ENCODE peak calls at places on chromosomes 1 and 21, in seven cellular contexts. Q is adrenal gland; M is spleen; X is sigmoid colon; Y is psoas muscle; T is CD4-positive, CD25-positive, alpha-beta regulatory T cell; A is cardiac muscle cell. K is an unnamed sample.

GRCh38 chr1:202144510-202145324 is at the start of gene ARL8A:
- DNase-seq in Q (peak), M (peak), X (peak), Y (peak), T (peak), A (peak), K (peak)

GRCh38 chr1:203128691-203129500 is 1.4 kb downstream of the ADORA1 start:
- DNase-seq in Q (no peak), M (no peak), X (no peak), Y (no peak), T (no peak), A (no peak), K (peak)

GRCh38 chr21:39377444-39378050 is 28.7 kb upstream of the HMGN1 start:
- DNase-seq in Q (no peak), M (no peak), X (no peak), Y (no peak), T (no peak), A (peak), K (no peak)

GRCh38 chr1:100995196-100995983 is 30.2 kb downstream of the DPH5 start:
- DNase-seq in Q (no peak), M (no peak), X (no peak), Y (no peak), T (no peak), A (no peak), K (no peak)

GRCh38 chr1:157844084-157844830 is 2.6 kb upstream of the CD5L start:
- DNase-seq in Q (no peak), M (no peak), X (no peak), Y (no peak), T (no peak), A (no peak), K (peak)

GRCh38 chr21:35179990-35180557 is 131.0 kb upstream of the RUNX1 start:
- DNase-seq in Q (no peak), M (no peak), X (no peak), Y (no peak), T (no peak), A (peak), K (no peak)

GRCh38 chr1:55038974-55039341 is 390 bp upstream of the PCSK9 start:
- DNase-seq in Q (no peak), M (no peak), X (no peak), Y (no peak), T (no peak), A (no peak), K (no peak)

GRCh38 chr1:233460692-233461091 is 133.2 kb downstream of the MAP3K21 start:
- DNase-seq in Q (no peak), M (no peak), X (no peak), Y (no peak), T (no peak), A (no peak), K (no peak)

GRCh38 chr1:53409695-53410094 is 49.5 kb upstream of the DMRTB1 start:
- DNase-seq in Q (no peak), M (no peak), X (peak), Y (no peak), T (no peak), A (no peak), K (no peak)

GRCh38 chr21:27275294-27275927 is 308.5 kb upstream of the ADAMTS5 start:
- DNase-seq in Q (no peak), M (no peak), X (no peak), Y (no peak), T (no peak), A (peak), K (no peak)

GRCh38 chr1:240854367-240854766 is 242.4 kb upstream of the GREM2 start:
- DNase-seq in Q (no peak), M (no peak), X (no peak), Y (no peak), T (no peak), A (peak), K (no peak)

GRCh38 chr1:52424238-52424637 is 19.8 kb downstream of the PRPF38A start:
- DNase-seq in Q (no peak), M (no peak), X (no peak), Y (no peak), T (peak), A (peak), K (no peak)

GRCh38 chr1:151005729-151006330 is 872 bp downstream of the MINDY1 start:
- DNase-seq in Q (no peak), M (no peak), X (no peak), Y (no peak), T (no peak), A (no peak), K (no peak)

GRCh38 chr1:71228727-71229371 is 148.0 kb upstream of the ZRANB2 start:
- DNase-seq in Q (no peak), M (no peak), X (no peak), Y (no peak), T (no peak), A (no peak), K (no peak)

GRCh38 chr1:10694274-10694632 is 102.2 kb downstream of the CASZ1 start:
- DNase-seq in Q (no peak), M (no peak), X (no peak), Y (no peak), T (peak), A (peak), K (no peak)

GRCh38 chr1:10692401-10693021 is 103.9 kb downstream of the CASZ1 start:
- DNase-seq in Q (no peak), M (peak), X (no peak), Y (no peak), T (peak), A (no peak), K (no peak)

GRCh38 chr1:29837306-29837646 is 601.0 kb downstream of the PTPRU start:
- DNase-seq in Q (no peak), M (peak), X (no peak), Y (no peak), T (no peak), A (no peak), K (no peak)

GRCh38 chr1:9438431-9439073 is 100.7 kb upstream of the SLC25A33 start:
- DNase-seq in Q (no peak), M (no peak), X (peak), Y (peak), T (no peak), A (peak), K (no peak)

GRCh38 chr1:182357177-182357576 is 34.4 kb downstream of the GLUL start:
- DNase-seq in Q (no peak), M (no peak), X (no peak), Y (no peak), T (no peak), A (no peak), K (no peak)

GRCh38 chr1:44359234-44359937 is 4.3 kb upstream of the ERI3 start:
- DNase-seq in Q (no peak), M (no peak), X (no peak), Y (no peak), T (no peak), A (no peak), K (no peak)

GRCh38 chr1:43617668-43618067 is 32.3 kb upstream of the KDM4A start:
- DNase-seq in Q (no peak), M (no peak), X (no peak), Y (no peak), T (no peak), A (no peak), K (no peak)

GRCh38 chr1:153552335-153552734 is 3.3 kb upstream of the S100A3 start:
- DNase-seq in Q (no peak), M (peak), X (no peak), Y (no peak), T (no peak), A (no peak), K (no peak)

GRCh38 chr1:207284209-207284892 is 37.1 kb upstream of the CD55 start:
- DNase-seq in Q (no peak), M (no peak), X (no peak), Y (no peak), T (no peak), A (no peak), K (no peak)

GRCh38 chr1:74578101-74578500 is 65.7 kb upstream of the LRRC53 start:
- DNase-seq in Q (no peak), M (no peak), X (no peak), Y (no peak), T (no peak), A (no peak), K (no peak)

DNA sequence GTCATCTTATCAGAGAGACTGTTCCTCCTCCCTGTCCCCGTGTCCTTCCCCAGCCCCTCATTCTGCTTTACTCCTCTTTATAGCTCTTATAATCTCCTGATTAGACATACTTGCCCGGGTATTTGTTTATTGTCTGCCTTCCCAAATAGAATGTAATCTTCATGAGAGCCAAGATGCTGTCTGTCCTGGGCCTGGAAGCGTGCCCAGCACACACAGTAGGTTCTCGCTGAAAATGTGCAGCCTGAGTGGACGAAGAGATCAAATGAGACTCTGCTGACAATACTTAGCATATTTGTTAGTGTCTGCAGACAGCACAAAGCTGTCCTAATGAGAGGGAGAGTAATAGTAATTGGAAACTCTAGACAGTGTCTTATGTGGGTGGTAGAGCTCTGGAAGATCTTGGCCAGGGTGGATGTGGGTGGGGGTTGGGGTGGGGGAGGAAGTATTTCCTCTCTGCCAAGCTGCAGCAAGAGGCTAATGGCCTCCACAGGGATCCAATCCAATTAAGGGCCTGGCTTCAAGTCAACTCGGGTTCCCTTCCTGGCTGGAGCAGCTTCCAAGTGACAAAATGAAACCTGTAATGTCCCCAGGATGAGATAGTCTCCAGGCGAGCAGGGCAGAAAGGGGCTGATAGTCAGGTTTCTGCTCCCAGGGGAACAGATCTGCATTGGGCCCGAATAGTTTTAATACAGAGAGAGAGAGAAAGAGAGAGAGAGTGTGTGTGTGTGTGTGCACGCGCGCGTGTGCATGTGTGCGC is 9.4 kb upstream of the CLIC4 start:
- DNase-seq in Q (peak), M (peak), X (peak), Y (no peak), T (no peak), A (peak), K (peak)
- H3K4me3 ChIP-seq in Q (no peak), M (no peak), X (no peak), Y (peak), T (no peak), A (no peak), K (peak)

GRCh38 chr1:159915571-159916239 is 9.6 kb downstream of the TAGLN2 start:
- DNase-seq in Q (no peak), M (peak), X (no peak), Y (no peak), T (no peak), A (no peak), K (no peak)

GRCh38 chr1:159918041-159918917 is 7.0 kb downstream of the TAGLN2 start:
- DNase-seq in Q (no peak), M (peak), X (no peak), Y (no peak), T (no peak), A (no peak), K (no peak)

GRCh38 chr1:159917533-159917932 is 7.8 kb downstream of the TAGLN2 start:
- DNase-seq in Q (no peak), M (peak), X (no peak), Y (no peak), T (no peak), A (no peak), K (no peak)

GRCh38 chr1:159914252-159915018 is 10.9 kb downstream of the TAGLN2 start:
- DNase-seq in Q (no peak), M (no peak), X (no peak), Y (no peak), T (no peak), A (no peak), K (no peak)

GRCh38 chr1:159916240-159917051 is 8.9 kb downstream of the TAGLN2 start:
- DNase-seq in Q (no peak), M (peak), X (no peak), Y (no peak), T (no peak), A (peak), K (no peak)
- H3K27ac ChIP-seq in Q (no peak), M (peak), X (peak), Y (no peak), T (peak), A (no peak), K (peak)

DNA sequence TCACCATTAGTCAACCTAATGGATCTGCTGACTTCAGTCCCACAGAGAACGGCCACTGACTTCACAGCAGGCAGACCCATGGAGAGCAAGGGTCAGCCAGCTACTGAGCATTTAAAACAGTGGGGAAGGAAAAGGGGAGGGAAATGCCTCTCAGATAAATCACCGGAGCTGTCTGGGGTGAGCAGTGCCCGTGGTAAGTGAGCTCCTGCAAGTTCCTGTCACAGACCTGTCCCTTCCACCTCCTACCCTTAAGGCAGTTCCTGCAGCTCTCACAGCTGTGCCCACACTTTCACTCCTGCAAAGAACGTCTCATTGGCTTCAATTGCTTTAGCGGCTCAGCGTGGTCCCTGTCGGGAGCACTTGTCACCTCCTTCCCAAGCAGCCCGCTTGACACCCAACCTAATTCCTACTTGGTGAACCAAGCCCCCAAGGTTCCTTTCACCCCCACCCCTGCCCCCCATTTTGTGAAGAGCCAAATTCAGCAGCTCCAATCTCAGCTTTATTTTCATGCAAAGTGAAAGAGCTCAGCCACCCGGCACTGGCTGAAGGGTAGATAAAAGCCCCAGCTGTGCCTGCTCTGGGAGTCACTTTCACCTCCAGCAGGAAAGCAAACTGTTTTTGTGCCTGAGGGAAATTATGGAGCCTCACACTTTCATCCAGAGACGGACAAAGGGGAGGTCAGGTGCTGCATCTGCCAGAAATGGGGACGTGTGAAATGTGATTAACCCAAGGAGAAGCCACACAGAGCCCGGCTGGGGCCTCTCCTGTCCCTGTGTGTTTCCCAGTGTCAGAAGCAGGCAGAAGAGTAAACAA is 306.2 kb downstream of the TTLL7 start:
- DNase-seq in Q (peak), M (peak), X (no peak), Y (no peak), T (no peak), A (peak), K (no peak)
- H3K4me3 ChIP-seq in Q (no peak), M (peak), X (peak), Y (peak), T (no peak), A (peak), K (no peak)

GRCh38 chr1:6205849-6206845 is at the start of gene RNF207:
- DNase-seq in Q (peak), M (no peak), X (peak), Y (peak), T (peak), A (peak), K (peak)
- H3K27ac ChIP-seq in Q (no peak), M (peak), X (peak), Y (peak), T (no peak), A (peak), K (peak)

GRCh38 chr1:96060621-96061020 is 661.0 kb upstream of the PTBP2 start:
- DNase-seq in Q (no peak), M (no peak), X (no peak), Y (no peak), T (no peak), A (no peak), K (no peak)
- H3K4me3 ChIP-seq in Q (no peak), M (no peak), X (no peak), Y (no peak), T (no peak), A (no peak), K (no peak)